ENCODE peak calls at places on chromosome 11, in eight cellular contexts. D, Y, T, A, G, P, O and H are unnamed samples. For H3K4me1, the result is how much of the 10 kb centered on the place peaks cover.

GRCh38 chr11:64863381-64864060 is 14.9 kb downstream of the EHD1 start:
- DNase-seq in D (peak), O (no peak), P (peak), A (peak), Y (no peak), G (no peak), T (peak), H (no peak)

GRCh38 chr11:32830413-32830738 is 649 bp downstream of the PRRG4 start:
- DNase-seq in P (no peak), Y (peak), A (no peak), T (no peak), D (no peak), G (no peak), O (peak), H (no peak)

GRCh38 chr11:121473064-121473777 is 20.5 kb upstream of the SORL1-AS1 start:
- DNase-seq in D (peak), P (no peak), Y (no peak), G (no peak), O (no peak), T (no peak), A (no peak), H (no peak)

GRCh38 chr11:67055812-67056211 is 835 bp upstream of the RHOD start:
- DNase-seq in P (no peak), Y (no peak), D (no peak), O (peak), T (peak), G (no peak), A (no peak), H (no peak)

GRCh38 chr11:70078095-70078795 is at the start of gene ANO1:
- DNase-seq in G (no peak), T (peak), A (peak), D (no peak), O (peak), P (peak), Y (no peak), H (no peak)

GRCh38 chr11:74397531-74398243 is 546 bp downstream of the PGM2L1 start:
- DNase-seq in A (peak), Y (peak), P (peak), G (peak), O (peak), D (no peak), T (peak), H (no peak)

GRCh38 chr11:7167976-7168740 is 79.4 kb downstream of the RBMXL2 start:
- DNase-seq in Y (no peak), T (no peak), O (no peak), D (no peak), G (no peak), A (no peak), P (no peak), H (no peak)

GRCh38 chr11:3866206-3866605 is 10.7 kb downstream of the STIM1 start:
- DNase-seq in O (no peak), T (no peak), A (peak), P (no peak), Y (peak), G (no peak), D (no peak), H (no peak)

GRCh38 chr11:63563201-63564055 is at the start of gene PLAAT2:
- DNase-seq in A (no peak), G (no peak), O (no peak), P (no peak), Y (no peak), T (no peak), D (no peak), H (no peak)

DNA sequence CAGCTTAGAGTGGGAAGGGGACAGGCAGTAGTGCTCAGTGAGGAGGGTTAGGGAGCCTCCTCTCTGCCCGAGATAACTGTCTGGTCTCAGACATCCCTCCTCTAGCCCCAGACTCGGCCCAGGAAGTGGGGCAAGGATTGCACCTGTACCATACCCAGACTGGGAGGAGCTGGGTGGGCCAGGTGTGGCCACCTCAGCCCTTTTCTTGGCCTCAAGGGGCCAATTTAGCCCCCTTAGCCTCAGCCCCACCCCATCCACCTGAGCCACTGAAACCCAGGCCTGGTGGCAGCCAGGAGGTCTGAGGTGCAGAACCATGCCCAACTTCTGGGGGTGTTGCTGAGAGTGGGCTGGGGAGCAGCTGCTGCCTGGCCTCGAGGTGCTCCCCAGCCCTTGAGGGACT is 6.5 kb downstream of the RELT start:
- DNase-seq in Y (no peak), A (no peak), G (no peak), D (no peak), O (no peak), P (no peak), T (no peak), H (no peak)
- H3K4me1 ChIP-seq in Y (half or more), A (half or more), G (under half), D (under half), O (under half), P (under half), T (under half), H (half or more)

DNA sequence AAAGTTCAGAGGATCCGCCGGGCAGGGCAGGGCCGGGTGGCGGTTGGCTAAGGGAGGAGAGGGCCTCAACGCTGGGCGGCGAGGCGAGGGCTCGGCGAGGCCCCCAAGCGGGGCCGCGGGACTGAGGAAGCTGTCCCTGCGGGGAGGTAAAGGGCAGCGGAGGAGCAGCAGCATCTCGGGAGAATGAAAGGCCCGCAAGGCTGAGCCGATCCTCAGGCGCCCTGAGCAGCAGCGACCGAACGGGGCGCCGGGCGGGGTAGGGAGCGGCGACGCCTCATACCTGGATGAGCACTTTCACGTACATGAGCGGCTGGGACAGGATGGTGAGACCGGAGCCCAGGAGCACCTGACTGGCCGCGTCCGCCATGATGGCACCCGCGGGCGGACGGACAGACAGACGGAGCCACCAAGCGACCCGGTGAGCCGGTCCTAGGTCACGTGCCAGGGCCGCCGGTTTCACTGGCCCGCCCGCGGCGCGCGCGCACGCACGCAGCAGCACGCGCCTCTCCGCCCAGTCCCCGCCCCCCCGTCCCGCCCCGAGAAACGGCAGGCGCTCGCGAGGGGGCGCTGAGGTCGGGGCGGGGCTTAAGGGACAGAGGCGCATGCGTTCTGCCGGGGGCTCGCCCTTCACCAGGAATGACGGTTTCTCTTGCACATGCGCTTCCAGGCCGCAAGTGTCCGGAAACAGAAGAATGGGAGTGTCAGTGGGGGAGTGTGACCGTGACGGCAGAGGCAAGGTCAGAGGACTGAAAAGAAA is at the start of gene MTCH2:
- DNase-seq in G (peak), O (peak), T (peak), P (peak), A (peak), D (peak), Y (peak), H (peak)
- TF ChIP-seq CTCF in G (peak), O (peak), T (peak), P (peak), A (peak), D (peak), Y (peak), H (peak)

GRCh38 chr11:8928981-8929615 is 3.6 kb downstream of the C11orf16 start:
- DNase-seq in P (no peak), O (no peak), A (no peak), Y (no peak), G (no peak), T (no peak), D (no peak), H (no peak)

GRCh38 chr11:8934735-8935478 is 2.2 kb upstream of the C11orf16 start:
- DNase-seq in D (peak), A (no peak), G (no peak), T (no peak), O (no peak), P (no peak), Y (no peak), H (no peak)

GRCh38 chr11:8933931-8934330 is 1.2 kb upstream of the C11orf16 start:
- DNase-seq in Y (no peak), T (peak), D (no peak), G (peak), O (no peak), P (no peak), A (no peak), H (no peak)

GRCh38 chr11:8930456-8931175 is 2.1 kb downstream of the C11orf16 start:
- DNase-seq in T (no peak), Y (no peak), G (no peak), P (no peak), O (no peak), D (no peak), A (no peak), H (no peak)

DNA sequence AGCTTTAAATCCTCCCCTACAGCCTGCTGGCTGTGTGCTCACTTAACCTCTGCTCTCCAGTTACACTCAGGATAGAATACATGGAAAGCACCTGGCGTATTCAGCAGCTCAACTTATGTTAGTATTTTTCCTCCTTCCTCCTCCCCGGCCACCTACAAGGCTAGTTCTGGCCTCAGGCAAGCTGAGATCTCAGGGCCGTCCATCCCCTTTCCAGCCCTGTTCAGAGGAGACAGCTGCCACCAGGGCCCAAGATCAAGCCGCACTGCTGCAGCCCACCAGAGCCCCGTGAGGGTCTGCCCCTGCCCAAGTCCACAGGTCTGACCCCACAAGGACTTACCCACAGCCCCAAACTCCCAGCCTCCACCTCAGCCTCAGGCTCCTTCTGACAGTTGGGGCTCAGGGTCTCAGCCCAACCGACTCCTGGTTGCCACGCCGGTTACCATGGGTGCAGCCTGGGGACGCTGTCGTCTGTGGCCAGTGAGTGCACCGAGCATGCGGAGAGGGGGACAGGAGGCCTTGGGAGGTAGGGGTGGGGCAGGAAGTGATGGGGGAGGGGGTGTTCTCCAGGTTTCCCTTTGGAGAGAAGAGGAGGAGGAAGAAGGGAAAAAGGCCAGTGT is at the start of gene C11orf16:
- DNase-seq in G (peak), O (no peak), Y (no peak), D (no peak), P (no peak), A (no peak), T (no peak), H (no peak)
- H3K4me1 ChIP-seq in G (under half), O (under half), Y (under half), D (under half), P (under half), A (under half), T (under half), H (under half)

GRCh38 chr11:106399624-106400023 is 322.2 kb downstream of the AASDHPPT start:
- DNase-seq in G (no peak), T (no peak), Y (no peak), O (no peak), A (no peak), P (no peak), D (no peak), H (no peak)
- TF ChIP-seq CTCF in G (no peak), T (no peak), Y (no peak), O (no peak), A (no peak), P (no peak), D (no peak), H (no peak)

GRCh38 chr11:87300640-87301381 is 263.1 kb downstream of the TMEM135 start:
- DNase-seq in O (no peak), D (peak), T (no peak), P (no peak), G (no peak), Y (no peak), A (no peak), H (no peak)

GRCh38 chr11:87301785-87302540 is 264.2 kb downstream of the TMEM135 start:
- DNase-seq in O (no peak), Y (no peak), T (no peak), G (no peak), A (no peak), D (no peak), P (no peak), H (no peak)

GRCh38 chr11:87296627-87297026 is 258.9 kb downstream of the TMEM135 start:
- DNase-seq in D (no peak), A (no peak), O (no peak), G (no peak), T (no peak), Y (no peak), P (no peak), H (no peak)

GRCh38 chr11:87298155-87298554 is 260.4 kb downstream of the TMEM135 start:
- DNase-seq in D (no peak), A (no peak), Y (no peak), G (no peak), P (no peak), T (no peak), O (no peak), H (no peak)

GRCh38 chr11:87299041-87299481 is 261.3 kb downstream of the TMEM135 start:
- DNase-seq in Y (no peak), A (no peak), G (no peak), D (no peak), O (no peak), P (no peak), T (no peak), H (no peak)
- H3K4me1 ChIP-seq in Y (under half), A (under half), G (under half), D (under half), O (under half), P (under half), T (under half), H (under half)

GRCh38 chr11:78234006-78234405 is 45.3 kb downstream of the USP35 start:
- DNase-seq in A (no peak), D (no peak), O (no peak), Y (no peak), G (no peak), T (no peak), P (no peak), H (no peak)
- TF ChIP-seq CTCF in A (no peak), D (no peak), O (no peak), Y (no peak), G (no peak), T (no peak), P (no peak), H (no peak)

GRCh38 chr11:92272651-92273050 is 48.0 kb downstream of the FAT3 start:
- DNase-seq in P (no peak), Y (no peak), G (no peak), D (no peak), O (no peak), T (no peak), A (no peak), H (no peak)
- H3K4me1 ChIP-seq in P (under half), Y (under half), G (under half), D (under half), O (under half), T (under half), A (under half), H (under half)

DNA sequence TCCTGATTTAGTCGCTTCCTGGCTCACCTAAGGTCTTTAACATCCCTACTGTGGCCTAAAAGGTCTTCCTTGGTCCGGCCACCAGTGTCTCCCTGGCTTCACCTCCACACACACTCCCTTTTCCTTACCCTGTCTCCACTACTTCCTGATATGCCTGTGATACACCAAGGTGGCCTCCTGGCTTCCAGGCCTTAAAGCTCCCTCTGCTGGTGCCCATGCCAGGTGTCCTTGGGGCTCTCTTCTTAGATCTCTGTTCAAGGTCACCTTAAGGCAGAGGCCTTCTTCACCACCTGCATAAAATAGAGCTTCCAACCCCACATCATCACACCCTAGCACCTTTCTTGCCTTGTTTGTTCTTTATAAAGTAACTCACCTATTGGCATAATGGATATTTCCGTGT is 787.7 kb downstream of the NTM start:
- DNase-seq in A (no peak), P (no peak), D (peak), G (peak), Y (no peak), O (peak), T (peak), H (no peak)
- TF ChIP-seq CTCF in A (peak), P (peak), D (peak), G (peak), Y (peak), O (no peak), T (peak), H (no peak)

GRCh38 chr11:2465201-2466068 is 20.6 kb downstream of the KCNQ1 start:
- DNase-seq in P (no peak), A (no peak), D (no peak), T (no peak), Y (no peak), O (peak), G (no peak), H (no peak)

GRCh38 chr11:2468363-2469240 is 23.8 kb downstream of the KCNQ1 start:
- DNase-seq in A (no peak), D (no peak), Y (no peak), P (peak), O (no peak), T (no peak), G (no peak), H (peak)

GRCh38 chr11:2466069-2466801 is 21.4 kb downstream of the KCNQ1 start:
- DNase-seq in A (no peak), G (no peak), T (no peak), Y (no peak), D (no peak), O (no peak), P (no peak), H (peak)

GRCh38 chr11:2466869-2467694 is 22.3 kb downstream of the KCNQ1 start:
- DNase-seq in A (no peak), G (no peak), D (no peak), T (no peak), Y (no peak), P (no peak), O (no peak), H (peak)

DNA sequence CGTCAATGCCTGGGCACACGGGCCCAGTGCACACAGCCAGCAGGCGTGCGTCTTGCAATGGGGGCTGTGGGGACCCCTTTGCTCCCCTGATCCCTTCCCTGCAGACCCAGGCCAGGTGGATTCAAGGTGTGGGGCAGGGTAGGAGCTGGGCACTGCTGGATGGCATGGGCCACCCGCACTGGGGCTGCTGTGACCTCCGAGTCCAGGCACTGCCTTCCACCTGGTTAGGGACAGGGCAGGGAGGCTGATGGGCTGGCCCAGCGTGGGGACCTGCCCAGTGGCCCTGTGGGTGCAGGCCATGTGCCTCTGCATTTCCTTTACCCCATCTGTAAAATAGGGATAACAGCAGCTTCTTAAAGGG is 22.9 kb downstream of the KCNQ1 start:
- DNase-seq in G (no peak), T (no peak), A (no peak), Y (no peak), P (no peak), O (no peak), D (no peak), H (peak)
- H3K4me1 ChIP-seq in G (under half), T (under half), A (under half), Y (under half), P (under half), O (under half), D (under half), H (under half)